ENCODE peak calls at places on chromosomes 11 and 22, in four cellular contexts. G is neuronal stem cell, P is T-helper 1 cell, O is NCI-H2029 treated with DMSO at 0.1 percent for 48 hours. H is an unnamed sample.

GRCh38 chr11:28517621-28518020 is 409.4 kb downstream of the METTL15 start:
- DNase-seq in O (no peak), P (no peak), G (no peak), H (no peak)

GRCh38 chr22:32708835-32709234 is 92.7 kb upstream of the TIMP3 start:
- DNase-seq in P (no peak), O (no peak), G (no peak), H (no peak)

GRCh38 chr11:132466983-132467382 is 1065.3 kb downstream of the OPCML start:
- DNase-seq in G (no peak), O (no peak), P (no peak), H (no peak)

GRCh38 chr11:84969103-84969502 is 658.0 kb downstream of the DLG2 start:
- DNase-seq in G (no peak), P (no peak), O (no peak), H (no peak)

GRCh38 chr22:47218671-47219070 is 456.2 kb downstream of the TBC1D22A start:
- DNase-seq in P (no peak), O (no peak), G (no peak), H (no peak)

GRCh38 chr22:24950272-24950902 is 2.1 kb upstream of the KIAA1671 start:
- DNase-seq in P (no peak), O (no peak), G (no peak), H (peak)

GRCh38 chr22:30868663-30869385 is 99.8 kb downstream of the MORC2 start:
- DNase-seq in O (peak), G (no peak), P (no peak), H (peak)

GRCh38 chr11:108963118-108963517 is 298.2 kb downstream of the DDX10 start:
- DNase-seq in O (no peak), G (no peak), P (no peak), H (no peak)